ENCODE peak calls at places on chromosomes 11 and 22, in five cellular contexts. C is heart left ventricle, L is GM06990, I is cardiac muscle cell, M is IMR-90. V is an unnamed sample.

GRCh38 chr11:43907028-43907966 is 26.7 kb downstream of the ALKBH3 start:
- DNase-seq in M (no peak), C (no peak), L (no peak), I (no peak), V (no peak)

GRCh38 chr11:9527481-9528140 is 45.9 kb upstream of the WEE1 start:
- DNase-seq in L (no peak), M (peak), I (no peak), C (no peak), V (no peak)

GRCh38 chr22:32660292-32660691 is 141.2 kb upstream of the TIMP3 start:
- DNase-seq in M (peak), L (peak), C (peak), I (peak), V (peak)

GRCh38 chr11:10564692-10565318 is 3.7 kb downstream of the LYVE1 start:
- DNase-seq in M (no peak), I (no peak), C (no peak), L (no peak), V (no peak)

GRCh38 chr11:76400967-76401366 is 19.8 kb downstream of the GVQW3 start:
- DNase-seq in L (no peak), C (no peak), M (no peak), I (no peak), V (no peak)

GRCh38 chr11:111569476-111569875 is 29.0 kb downstream of the LAYN start:
- DNase-seq in I (no peak), L (no peak), C (no peak), M (peak), V (no peak)

GRCh38 chr11:33709471-33709870 is 8.8 kb upstream of the C11orf91 start:
- DNase-seq in M (no peak), C (no peak), L (no peak), I (no peak), V (no peak)

GRCh38 chr11:92329137-92329536 is 104.5 kb downstream of the FAT3 start:
- DNase-seq in L (no peak), C (no peak), I (no peak), M (no peak), V (no peak)

GRCh38 chr11:85685820-85686459 is at the start of gene CCDC89:
- DNase-seq in M (peak), C (peak), L (no peak), I (peak), V (peak)

GRCh38 chr22:19526702-19527111 is 2.5 kb upstream of the CLDN5 start:
- DNase-seq in I (no peak), L (no peak), C (no peak), M (no peak), V (no peak)

GRCh38 chr11:1041471-1041870 is 5.0 kb upstream of the MUC6 start:
- DNase-seq in I (no peak), L (no peak), C (no peak), M (no peak), V (no peak)

GRCh38 chr11:62542750-62543567 is 3.6 kb downstream of the AHNAK start:
- DNase-seq in I (peak), C (peak), L (peak), M (peak), V (peak)

GRCh38 chr11:82703796-82704195 is 29.9 kb downstream of the FAM181B start:
- DNase-seq in L (no peak), C (no peak), I (no peak), M (no peak), V (no peak)

GRCh38 chr11:62865641-62866040 is 15.1 kb upstream of the SLC3A2 start:
- DNase-seq in M (no peak), I (no peak), L (no peak), C (no peak), V (no peak)

GRCh38 chr11:66727282-66727882 is 1.6 kb downstream of the SPTBN2 start:
- DNase-seq in I (peak), L (peak), M (peak), C (no peak), V (peak)

GRCh38 chr11:108636222-108636621 is 28.6 kb upstream of the DDX10 start:
- DNase-seq in C (no peak), L (no peak), M (no peak), I (no peak), V (no peak)

GRCh38 chr11:68878022-68878421 is 25.6 kb downstream of the MRPL21 start:
- DNase-seq in C (no peak), L (no peak), I (no peak), M (no peak), V (no peak)

GRCh38 chr11:113705871-113706654 is at the start of gene TMPRSS5:
- DNase-seq in M (no peak), L (no peak), C (no peak), I (no peak), V (no peak)

GRCh38 chr11:64104632-64105031 is 61.3 kb downstream of the MACROD1 start:
- DNase-seq in L (no peak), C (no peak), M (no peak), I (no peak), V (no peak)

GRCh38 chr11:62145261-62145871 is 21.6 kb downstream of the INCENP start:
- DNase-seq in M (no peak), C (no peak), I (no peak), L (no peak), V (no peak)

GRCh38 chr11:119483341-119483880 is 60.4 kb upstream of the THY1 start:
- DNase-seq in I (no peak), C (no peak), L (no peak), M (no peak), V (no peak)

GRCh38 chr11:10659339-10660216 is 34.0 kb downstream of the IRAG1 start:
- DNase-seq in I (no peak), C (no peak), M (peak), L (no peak), V (no peak)

GRCh38 chr22:32206774-32207758 is 2.2 kb upstream of the RFPL2 start:
- DNase-seq in L (no peak), I (peak), C (peak), M (no peak), V (no peak)

GRCh38 chr11:35978891-35979290 is 35.0 kb downstream of the LDLRAD3 start:
- DNase-seq in C (no peak), M (no peak), L (no peak), I (no peak), V (no peak)

GRCh38 chr11:15481871-15482270 is 367.1 kb downstream of the INSC start:
- DNase-seq in M (no peak), C (no peak), L (no peak), I (no peak), V (no peak)

GRCh38 chr22:32207971-32208480 is 3.2 kb upstream of the RFPL2 start:
- DNase-seq in I (no peak), C (no peak), M (no peak), L (no peak), V (no peak)

GRCh38 chr11:86046111-86046510 is 22.8 kb downstream of the PICALM start:
- DNase-seq in M (no peak), I (no peak), L (no peak), C (no peak), V (no peak)

DNA sequence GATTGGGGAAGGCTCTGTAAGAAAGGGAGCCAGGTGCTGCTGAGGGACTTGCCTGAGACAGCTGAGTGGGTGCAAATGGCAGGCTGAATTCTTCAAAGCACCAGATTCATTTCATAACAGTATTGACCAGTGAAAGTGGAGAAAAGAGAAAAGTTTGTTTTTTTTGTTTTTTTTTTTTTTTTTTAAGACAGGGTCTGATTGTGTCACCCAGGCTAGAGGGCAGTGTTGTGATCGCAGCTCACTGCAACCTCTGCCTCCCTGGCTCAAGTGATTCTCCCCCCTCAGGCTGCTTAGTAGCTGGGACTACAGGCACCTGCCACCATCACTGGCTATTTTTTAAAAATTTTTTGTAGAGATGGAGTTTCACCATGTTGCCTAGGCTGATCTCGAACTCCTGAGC is 494.0 kb downstream of the MIAT start:
- DNase-seq in M (no peak), L (no peak), I (no peak), C (no peak), V (no peak)
- TF ChIP-seq CTCF in M (no peak), L (no peak), I (no peak), C (no peak), V (no peak)

GRCh38 chr22:24407884-24408283 is 19.5 kb upstream of the ADORA2A start:
- DNase-seq in I (no peak), C (no peak), M (no peak), L (no peak), V (no peak)

GRCh38 chr22:24404561-24405275 is 22.7 kb upstream of the ADORA2A start:
- DNase-seq in L (no peak), M (no peak), C (no peak), I (no peak), V (no peak)

GRCh38 chr22:24406322-24407277 is 20.8 kb upstream of the ADORA2A start:
- DNase-seq in L (no peak), C (no peak), M (no peak), I (no peak), V (no peak)

GRCh38 chr22:24407278-24407665 is 20.1 kb upstream of the ADORA2A start:
- DNase-seq in C (no peak), L (no peak), M (no peak), I (no peak), V (peak)

GRCh38 chr22:24405631-24406321 is 21.6 kb upstream of the ADORA2A start:
- DNase-seq in M (no peak), C (no peak), I (no peak), L (no peak), V (no peak)
- TF ChIP-seq CTCF in M (no peak), C (no peak), I (no peak), L (no peak), V (no peak)

GRCh38 chr22:39966522-39966921 is 6.3 kb downstream of the TMA7B start:
- DNase-seq in M (no peak), I (no peak), L (no peak), C (no peak), V (no peak)

GRCh38 chr22:39967996-39968968 is 8.1 kb downstream of the TMA7B start:
- DNase-seq in L (no peak), I (no peak), C (no peak), M (no peak), V (no peak)

GRCh38 chr22:39967103-39967829 is 7.1 kb downstream of the TMA7B start:
- DNase-seq in C (no peak), M (peak), L (no peak), I (no peak), V (no peak)

GRCh38 chr22:39962071-39962470 is 1.9 kb downstream of the TMA7B start:
- DNase-seq in L (no peak), I (no peak), M (no peak), C (no peak), V (no peak)

DNA sequence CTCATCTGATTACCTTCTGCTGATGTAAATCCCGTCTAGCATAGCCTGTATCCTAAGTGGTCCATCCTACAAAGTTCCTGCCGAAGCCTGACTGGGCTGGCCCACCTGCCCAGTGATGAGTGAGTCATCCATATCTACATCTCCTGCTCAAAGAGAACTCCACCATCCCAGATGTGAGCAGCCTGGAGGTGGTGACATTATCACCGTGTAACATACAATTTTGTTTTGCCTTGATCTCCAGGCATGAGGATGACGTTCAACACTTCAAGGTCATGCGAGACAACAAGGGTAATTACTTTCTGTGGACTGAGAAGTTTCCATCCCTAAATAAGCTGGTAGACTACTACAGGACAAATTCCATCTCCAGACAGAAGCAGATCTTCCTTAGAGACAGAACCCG is 5.6 kb downstream of the TMA7B start:
- DNase-seq in C (no peak), I (no peak), L (no peak), M (no peak), V (no peak)
- TF ChIP-seq CTCF in C (no peak), I (no peak), L (no peak), M (no peak), V (no peak)

GRCh38 chr22:21450320-21450831 is 16.8 kb upstream of the TMEM191C start:
- DNase-seq in M (no peak), C (no peak), L (no peak), I (no peak), V (peak)
- TF ChIP-seq CTCF in M (no peak), C (no peak), L (peak), I (no peak), V (peak)

GRCh38 chr22:47201186-47201995 is 438.9 kb downstream of the TBC1D22A start:
- DNase-seq in I (no peak), L (no peak), C (peak), M (no peak), V (no peak)

GRCh38 chr22:47199261-47199948 is 437.0 kb downstream of the TBC1D22A start:
- DNase-seq in I (no peak), L (no peak), C (peak), M (no peak), V (no peak)

GRCh38 chr22:47198801-47199251 is 436.4 kb downstream of the TBC1D22A start:
- DNase-seq in M (no peak), C (peak), I (no peak), L (no peak), V (no peak)

GRCh38 chr22:47199949-47200272 is 437.5 kb downstream of the TBC1D22A start:
- DNase-seq in I (no peak), L (no peak), M (no peak), C (no peak), V (no peak)

GRCh38 chr22:47200273-47201051 is 438.0 kb downstream of the TBC1D22A start:
- DNase-seq in M (no peak), L (no peak), I (no peak), C (no peak), V (no peak)
- TF ChIP-seq CTCF in M (no peak), L (no peak), I (peak), C (no peak), V (no peak)

DNA sequence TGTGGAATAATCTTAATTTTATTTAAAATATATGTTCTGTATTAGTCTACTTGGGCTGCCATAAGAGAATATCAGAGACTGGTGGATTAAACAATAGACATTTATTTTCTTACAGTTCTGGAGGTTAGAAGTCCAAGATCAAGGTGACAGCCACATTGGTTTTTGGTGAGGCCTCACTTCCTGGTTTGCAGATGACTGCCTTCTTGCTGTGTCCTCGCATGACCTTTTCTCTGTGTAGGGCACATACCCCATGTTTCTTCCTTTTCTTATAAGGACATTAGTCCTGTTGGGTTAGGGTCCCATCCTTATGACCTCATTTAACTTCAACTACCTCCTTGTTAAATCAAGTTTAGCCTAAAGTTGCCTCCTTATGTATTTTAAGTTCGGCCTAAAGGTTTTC is 202.7 kb upstream of the MPPED2 start:
- DNase-seq in C (no peak), L (no peak), M (no peak), I (no peak), V (no peak)
- TF ChIP-seq CTCF in C (no peak), L (no peak), M (no peak), I (no peak), V (no peak)